ENCODE peak calls at places on chromosomes 3 and 15, in nine cellular contexts. One of them, this sample, is unnamed.

GRCh38 chr15:40785158-40785557 is 15.4 kb downstream of the C15orf62 start:
- DNase-seq in stimulated activated CD8-positive, alpha-beta memory T cell treated with anti-CD3 and anti-CD28 coated beads, Interleukin-15, amount 100 ng/mL, for 4 hours: no peak
- DNase-seq in activated B cell treated with CpG ODN at 0.5 μM for 24 hours: no peak
- DNase-seq in IMR-90: no peak
- DNase-seq in AG04450: no peak
- DNase-seq in esophagus squamous epithelium: no peak
- DNase-seq in pancreas: no peak
- DNase-seq in mesothelial cell of epicardium: no peak
- DNase-seq in HTR-8/SVneo: no peak
- DNase-seq in this sample: no peak

GRCh38 chr3:115630850-115631249 is 7.5 kb downstream of the GAP43 start:
- DNase-seq in stimulated activated CD8-positive, alpha-beta memory T cell treated with anti-CD3 and anti-CD28 coated beads, Interleukin-15, amount 100 ng/mL, for 4 hours: no peak
- DNase-seq in activated B cell treated with CpG ODN at 0.5 μM for 24 hours: no peak
- DNase-seq in IMR-90: no peak
- DNase-seq in AG04450: no peak
- DNase-seq in esophagus squamous epithelium: no peak
- DNase-seq in pancreas: no peak
- DNase-seq in mesothelial cell of epicardium: no peak
- DNase-seq in HTR-8/SVneo: no peak
- DNase-seq in this sample: no peak

GRCh38 chr3:31839144-31839917 is 141.7 kb downstream of the OSBPL10 start:
- DNase-seq in stimulated activated CD8-positive, alpha-beta memory T cell treated with anti-CD3 and anti-CD28 coated beads, Interleukin-15, amount 100 ng/mL, for 4 hours: no peak
- DNase-seq in activated B cell treated with CpG ODN at 0.5 μM for 24 hours: no peak
- DNase-seq in IMR-90: peak
- DNase-seq in AG04450: peak
- DNase-seq in esophagus squamous epithelium: no peak
- DNase-seq in pancreas: no peak
- DNase-seq in mesothelial cell of epicardium: no peak
- DNase-seq in HTR-8/SVneo: no peak
- DNase-seq in this sample: no peak

GRCh38 chr3:129608087-129608935 is 1.8 kb upstream of the PLXND1 start:
- DNase-seq in stimulated activated CD8-positive, alpha-beta memory T cell treated with anti-CD3 and anti-CD28 coated beads, Interleukin-15, amount 100 ng/mL, for 4 hours: no peak
- DNase-seq in activated B cell treated with CpG ODN at 0.5 μM for 24 hours: no peak
- DNase-seq in IMR-90: peak
- DNase-seq in AG04450: no peak
- DNase-seq in esophagus squamous epithelium: no peak
- DNase-seq in pancreas: no peak
- DNase-seq in mesothelial cell of epicardium: no peak
- DNase-seq in HTR-8/SVneo: no peak
- DNase-seq in this sample: peak

GRCh38 chr3:188489639-188490405 is 335.9 kb downstream of the LPP start:
- DNase-seq in stimulated activated CD8-positive, alpha-beta memory T cell treated with anti-CD3 and anti-CD28 coated beads, Interleukin-15, amount 100 ng/mL, for 4 hours: no peak
- DNase-seq in activated B cell treated with CpG ODN at 0.5 μM for 24 hours: no peak
- DNase-seq in IMR-90: peak
- DNase-seq in AG04450: peak
- DNase-seq in esophagus squamous epithelium: no peak
- DNase-seq in pancreas: no peak
- DNase-seq in mesothelial cell of epicardium: no peak
- DNase-seq in HTR-8/SVneo: no peak
- DNase-seq in this sample: no peak

GRCh38 chr15:47718474-47719440 is 1.5 kb downstream of the SEMA6D start:
- DNase-seq in stimulated activated CD8-positive, alpha-beta memory T cell treated with anti-CD3 and anti-CD28 coated beads, Interleukin-15, amount 100 ng/mL, for 4 hours: no peak
- DNase-seq in activated B cell treated with CpG ODN at 0.5 μM for 24 hours: no peak
- DNase-seq in IMR-90: peak
- DNase-seq in AG04450: no peak
- DNase-seq in esophagus squamous epithelium: no peak
- DNase-seq in pancreas: no peak
- DNase-seq in mesothelial cell of epicardium: no peak
- DNase-seq in HTR-8/SVneo: peak
- DNase-seq in this sample: no peak

GRCh38 chr3:52277972-52278509 is 408 bp downstream of the WDR82 start:
- DNase-seq in stimulated activated CD8-positive, alpha-beta memory T cell treated with anti-CD3 and anti-CD28 coated beads, Interleukin-15, amount 100 ng/mL, for 4 hours: no peak
- DNase-seq in activated B cell treated with CpG ODN at 0.5 μM for 24 hours: no peak
- DNase-seq in IMR-90: no peak
- DNase-seq in AG04450: no peak
- DNase-seq in esophagus squamous epithelium: no peak
- DNase-seq in pancreas: no peak
- DNase-seq in mesothelial cell of epicardium: no peak
- DNase-seq in HTR-8/SVneo: peak
- DNase-seq in this sample: peak

GRCh38 chr15:46080018-46080417 is 445.2 kb downstream of the SQOR start:
- DNase-seq in stimulated activated CD8-positive, alpha-beta memory T cell treated with anti-CD3 and anti-CD28 coated beads, Interleukin-15, amount 100 ng/mL, for 4 hours: no peak
- DNase-seq in activated B cell treated with CpG ODN at 0.5 μM for 24 hours: no peak
- DNase-seq in IMR-90: no peak
- DNase-seq in AG04450: no peak
- DNase-seq in esophagus squamous epithelium: no peak
- DNase-seq in pancreas: no peak
- DNase-seq in mesothelial cell of epicardium: no peak
- DNase-seq in HTR-8/SVneo: no peak
- DNase-seq in this sample: no peak

GRCh38 chr3:127287840-127288239 is at the start of gene PRR20G:
- DNase-seq in stimulated activated CD8-positive, alpha-beta memory T cell treated with anti-CD3 and anti-CD28 coated beads, Interleukin-15, amount 100 ng/mL, for 4 hours: no peak
- DNase-seq in activated B cell treated with CpG ODN at 0.5 μM for 24 hours: no peak
- DNase-seq in IMR-90: no peak
- DNase-seq in AG04450: no peak
- DNase-seq in esophagus squamous epithelium: no peak
- DNase-seq in pancreas: peak
- DNase-seq in mesothelial cell of epicardium: no peak
- DNase-seq in HTR-8/SVneo: no peak
- DNase-seq in this sample: no peak

GRCh38 chr3:197881601-197882000 is 68.4 kb upstream of the RPL35A start:
- DNase-seq in stimulated activated CD8-positive, alpha-beta memory T cell treated with anti-CD3 and anti-CD28 coated beads, Interleukin-15, amount 100 ng/mL, for 4 hours: no peak
- DNase-seq in activated B cell treated with CpG ODN at 0.5 μM for 24 hours: no peak
- DNase-seq in IMR-90: no peak
- DNase-seq in AG04450: no peak
- DNase-seq in esophagus squamous epithelium: no peak
- DNase-seq in pancreas: no peak
- DNase-seq in mesothelial cell of epicardium: no peak
- DNase-seq in HTR-8/SVneo: no peak
- DNase-seq in this sample: no peak

GRCh38 chr3:125001557-125002413 is 54.0 kb downstream of the HEG1 start:
- DNase-seq in stimulated activated CD8-positive, alpha-beta memory T cell treated with anti-CD3 and anti-CD28 coated beads, Interleukin-15, amount 100 ng/mL, for 4 hours: no peak
- DNase-seq in activated B cell treated with CpG ODN at 0.5 μM for 24 hours: no peak
- DNase-seq in IMR-90: no peak
- DNase-seq in AG04450: no peak
- DNase-seq in esophagus squamous epithelium: no peak
- DNase-seq in pancreas: no peak
- DNase-seq in mesothelial cell of epicardium: no peak
- DNase-seq in HTR-8/SVneo: no peak
- DNase-seq in this sample: no peak

GRCh38 chr3:139540686-139541085 is 1.1 kb upstream of the RBP1 start:
- DNase-seq in stimulated activated CD8-positive, alpha-beta memory T cell treated with anti-CD3 and anti-CD28 coated beads, Interleukin-15, amount 100 ng/mL, for 4 hours: no peak
- DNase-seq in activated B cell treated with CpG ODN at 0.5 μM for 24 hours: no peak
- DNase-seq in IMR-90: no peak
- DNase-seq in AG04450: no peak
- DNase-seq in esophagus squamous epithelium: no peak
- DNase-seq in pancreas: no peak
- DNase-seq in mesothelial cell of epicardium: no peak
- DNase-seq in HTR-8/SVneo: no peak
- DNase-seq in this sample: no peak

GRCh38 chr3:32110233-32110760 is 3.9 kb downstream of the GPD1L start:
- DNase-seq in stimulated activated CD8-positive, alpha-beta memory T cell treated with anti-CD3 and anti-CD28 coated beads, Interleukin-15, amount 100 ng/mL, for 4 hours: no peak
- DNase-seq in activated B cell treated with CpG ODN at 0.5 μM for 24 hours: no peak
- DNase-seq in IMR-90: no peak
- DNase-seq in AG04450: no peak
- DNase-seq in esophagus squamous epithelium: no peak
- DNase-seq in pancreas: no peak
- DNase-seq in mesothelial cell of epicardium: no peak
- DNase-seq in HTR-8/SVneo: no peak
- DNase-seq in this sample: no peak

GRCh38 chr3:173584093-173584833 is 186.7 kb downstream of the NLGN1 start:
- DNase-seq in stimulated activated CD8-positive, alpha-beta memory T cell treated with anti-CD3 and anti-CD28 coated beads, Interleukin-15, amount 100 ng/mL, for 4 hours: no peak
- DNase-seq in activated B cell treated with CpG ODN at 0.5 μM for 24 hours: no peak
- DNase-seq in IMR-90: peak
- DNase-seq in AG04450: no peak
- DNase-seq in esophagus squamous epithelium: no peak
- DNase-seq in pancreas: no peak
- DNase-seq in mesothelial cell of epicardium: peak
- DNase-seq in HTR-8/SVneo: peak
- DNase-seq in this sample: no peak

GRCh38 chr15:99969261-99969960 is 236.2 kb upstream of the LYSMD4 start:
- DNase-seq in stimulated activated CD8-positive, alpha-beta memory T cell treated with anti-CD3 and anti-CD28 coated beads, Interleukin-15, amount 100 ng/mL, for 4 hours: no peak
- DNase-seq in activated B cell treated with CpG ODN at 0.5 μM for 24 hours: no peak
- DNase-seq in IMR-90: no peak
- DNase-seq in AG04450: no peak
- DNase-seq in esophagus squamous epithelium: no peak
- DNase-seq in pancreas: no peak
- DNase-seq in mesothelial cell of epicardium: no peak
- DNase-seq in HTR-8/SVneo: no peak
- DNase-seq in this sample: no peak

GRCh38 chr15:77548608-77549551 is 83.8 kb downstream of the LINGO1 start:
- DNase-seq in stimulated activated CD8-positive, alpha-beta memory T cell treated with anti-CD3 and anti-CD28 coated beads, Interleukin-15, amount 100 ng/mL, for 4 hours: no peak
- DNase-seq in activated B cell treated with CpG ODN at 0.5 μM for 24 hours: no peak
- DNase-seq in IMR-90: no peak
- DNase-seq in AG04450: no peak
- DNase-seq in esophagus squamous epithelium: no peak
- DNase-seq in pancreas: no peak
- DNase-seq in mesothelial cell of epicardium: no peak
- DNase-seq in HTR-8/SVneo: no peak
- DNase-seq in this sample: no peak

GRCh38 chr3:9727743-9728142 is 3.8 kb upstream of the BRPF1 start:
- DNase-seq in stimulated activated CD8-positive, alpha-beta memory T cell treated with anti-CD3 and anti-CD28 coated beads, Interleukin-15, amount 100 ng/mL, for 4 hours: no peak
- DNase-seq in activated B cell treated with CpG ODN at 0.5 μM for 24 hours: no peak
- DNase-seq in IMR-90: peak
- DNase-seq in AG04450: no peak
- DNase-seq in esophagus squamous epithelium: no peak
- DNase-seq in pancreas: no peak
- DNase-seq in mesothelial cell of epicardium: no peak
- DNase-seq in HTR-8/SVneo: no peak
- DNase-seq in this sample: peak

GRCh38 chr15:88982304-88982945 is 69.2 kb upstream of the MFGE8 start:
- DNase-seq in stimulated activated CD8-positive, alpha-beta memory T cell treated with anti-CD3 and anti-CD28 coated beads, Interleukin-15, amount 100 ng/mL, for 4 hours: no peak
- DNase-seq in activated B cell treated with CpG ODN at 0.5 μM for 24 hours: no peak
- DNase-seq in IMR-90: peak
- DNase-seq in AG04450: no peak
- DNase-seq in esophagus squamous epithelium: no peak
- DNase-seq in pancreas: no peak
- DNase-seq in mesothelial cell of epicardium: no peak
- DNase-seq in HTR-8/SVneo: no peak
- DNase-seq in this sample: peak

This sample was measured in NCI-H226.